ENCODE peak calls at places on chromosomes 11 and 22, in four cellular contexts. V is ureter; T is CD8-positive, alpha-beta T cell; B is Caki2. I is an unnamed sample.

GRCh38 chr11:30919389-30920172 is 333.4 kb upstream of the MPPED2 start:
- DNase-seq in V (no peak), B (peak), T (no peak), I (no peak)

GRCh38 chr11:3109921-3110706 is 52.9 kb upstream of the CARS1 start:
- DNase-seq in V (no peak), B (no peak), T (peak), I (peak)

GRCh38 chr11:130848361-130849214 is 67.7 kb downstream of the SNX19 start:
- DNase-seq in T (no peak), V (no peak), B (no peak), I (no peak)

GRCh38 chr22:39242809-39243442 is 1.9 kb downstream of the PDGFB start:
- DNase-seq in B (peak), T (peak), V (no peak), I (no peak)

GRCh38 chr11:95152878-95153856 is 63.5 kb downstream of the ENDOD1 start:
- DNase-seq in T (peak), B (no peak), V (no peak), I (peak)

GRCh38 chr11:117620131-117620530 is 176.9 kb downstream of the DSCAML1 start:
- DNase-seq in T (no peak), V (no peak), B (no peak), I (no peak)

GRCh38 chr22:33803371-33803770 is 116.9 kb downstream of the LARGE1 start:
- DNase-seq in B (peak), T (no peak), V (no peak), I (no peak)

GRCh38 chr11:2305140-2305861 is 3.5 kb downstream of the TSPAN32 start:
- DNase-seq in T (peak), V (peak), B (peak), I (peak)

GRCh38 chr11:102269927-102270326 is 47.4 kb upstream of the BIRC3 start:
- DNase-seq in B (peak), V (no peak), T (no peak), I (no peak)

GRCh38 chr11:92436026-92436425 is 211.4 kb downstream of the FAT3 start:
- DNase-seq in B (no peak), T (no peak), V (no peak), I (no peak)

GRCh38 chr11:2929880-2930704 is 872 bp upstream of the PHLDA2 start:
- DNase-seq in B (peak), T (no peak), V (no peak), I (no peak)

GRCh38 chr11:63567044-63567840 is 4.1 kb upstream of the PLAAT2 start:
- DNase-seq in T (peak), B (peak), V (no peak), I (peak)

GRCh38 chr11:45982656-45983470 is 60.4 kb downstream of the LARGE2 start:
- DNase-seq in T (no peak), B (peak), V (no peak), I (no peak)

GRCh38 chr11:123111465-123111864 is 49.5 kb upstream of the HSPA8 start:
- DNase-seq in T (no peak), B (peak), V (no peak), I (peak)

GRCh38 chr11:67464411-67465189 is 4.5 kb downstream of the TMEM134 start:
- DNase-seq in V (peak), B (peak), T (peak), I (peak)

GRCh38 chr11:76153609-76153949 is 52.7 kb downstream of the WNT11 start:
- DNase-seq in B (no peak), T (no peak), V (no peak), I (no peak)

GRCh38 chr22:44685384-44686056 is 16.5 kb upstream of the PRR5 start:
- DNase-seq in V (peak), T (peak), B (peak), I (peak)

GRCh38 chr11:33643167-33643817 is 57.3 kb downstream of the C11orf91 start:
- DNase-seq in T (no peak), B (no peak), V (no peak), I (no peak)

GRCh38 chr11:19403196-19403895 is 162.6 kb upstream of the E2F8 start:
- DNase-seq in V (no peak), T (no peak), B (no peak), I (no peak)

GRCh38 chr11:58650496-58650895 is 28.0 kb downstream of the CNTF start:
- DNase-seq in V (no peak), B (no peak), T (no peak), I (no peak)

GRCh38 chr11:20004856-20005255 is 155.4 kb downstream of the DBX1 start:
- DNase-seq in B (no peak), T (no peak), V (no peak), I (no peak)

GRCh38 chr22:37498289-37498909 is 12.2 kb upstream of the MFNG start:
- DNase-seq in T (peak), B (peak), V (no peak), I (peak)

GRCh38 chr11:111733009-111733408 is 33.2 kb downstream of the PPP2R1B start:
- DNase-seq in B (no peak), T (no peak), V (no peak), I (no peak)

GRCh38 chr22:44648085-44648820 is 53.8 kb upstream of the PRR5 start:
- DNase-seq in V (no peak), B (no peak), T (no peak), I (no peak)

GRCh38 chr22:50544746-50545253 is 899 bp upstream of the KLHDC7B start:
- DNase-seq in T (no peak), B (no peak), V (peak), I (no peak)

GRCh38 chr11:131246156-131246555 is 124.3 kb upstream of the NTM start:
- DNase-seq in V (no peak), T (no peak), B (no peak), I (no peak)

GRCh38 chr11:79119491-79120284 is 321.1 kb downstream of the TENM4 start:
- DNase-seq in B (no peak), T (no peak), V (no peak), I (no peak)

GRCh38 chr22:36332623-36333331 is 55.0 kb downstream of the MYH9 start:
- DNase-seq in V (peak), T (peak), B (peak), I (peak)

GRCh38 chr11:28738549-28738948 is 630.4 kb downstream of the METTL15 start:
- DNase-seq in V (no peak), T (no peak), B (no peak), I (no peak)

GRCh38 chr11:101516546-101516945 is 67.3 kb downstream of the TRPC6 start:
- DNase-seq in B (no peak), T (no peak), V (no peak), I (no peak)

GRCh38 chr22:29269731-29270474 is 1.8 kb downstream of the EWSR1 start:
- DNase-seq in B (peak), T (no peak), V (no peak), I (no peak)

GRCh38 chr22:37599161-37599560 is 9.5 kb upstream of the GGA1 start:
- DNase-seq in V (no peak), B (peak), T (no peak), I (no peak)

GRCh38 chr22:37675930-37676571 is 615 bp downstream of the LGALS1 start:
- DNase-seq in V (peak), T (peak), B (peak), I (no peak)

GRCh38 chr11:114075891-114076441 is 16.5 kb downstream of the ZBTB16 start:
- DNase-seq in V (no peak), T (peak), B (no peak), I (peak)

GRCh38 chr11:40877256-40877655 is 582.2 kb downstream of the LRRC4C start:
- DNase-seq in V (no peak), T (no peak), B (no peak), I (no peak)

GRCh38 chr11:24145411-24145810 is 351.4 kb upstream of the LUZP2 start:
- DNase-seq in V (no peak), T (no peak), B (no peak), I (no peak)

GRCh38 chr22:29313126-29314071 is 2.1 kb downstream of the RASL10A start:
- DNase-seq in B (no peak), V (no peak), T (no peak), I (no peak)

GRCh38 chr11:119192111-119192510 is 6.8 kb downstream of the NHERF4 start:
- DNase-seq in V (no peak), T (no peak), B (no peak), I (no peak)

GRCh38 chr11:15901790-15902189 is 454.6 kb downstream of the SOX6 start:
- DNase-seq in V (peak), B (no peak), T (no peak), I (no peak)